ENCODE peak calls at places on chromosomes 5 and 9, in nine cellular contexts. A, R, G, X, Y, D, Q, H and M are unnamed samples.

GRCh38 chr9:82295177-82295576 is 306.6 kb downstream of the SPATA31D1 start:
- DNase-seq in D (no peak), H (no peak), R (no peak), Q (no peak), G (no peak), A (no peak), Y (no peak), X (no peak), M (no peak)

GRCh38 chr9:91857831-91858669 is 92.0 kb downstream of the ROR2 start:
- DNase-seq in Y (no peak), G (no peak), Q (no peak), X (no peak), H (no peak), A (no peak), R (no peak), D (no peak), M (no peak)

GRCh38 chr5:122770479-122770878 is 4.4 kb upstream of the SNX2 start:
- DNase-seq in H (no peak), A (no peak), X (no peak), D (no peak), Y (no peak), G (no peak), Q (no peak), R (no peak), M (no peak)

GRCh38 chr9:69731348-69731747 is 28.5 kb downstream of the PTAR1 start:
- DNase-seq in G (no peak), R (no peak), Y (no peak), D (no peak), Q (no peak), X (no peak), H (no peak), A (no peak), M (no peak)

GRCh38 chr5:127002390-127002789 is 28.0 kb downstream of the MARCHF3 start:
- DNase-seq in G (no peak), D (no peak), Y (no peak), H (no peak), R (no peak), Q (no peak), X (no peak), A (no peak), M (no peak)

GRCh38 chr5:172886974-172887491 is 53.0 kb downstream of the ERGIC1 start:
- DNase-seq in X (no peak), D (no peak), A (no peak), Y (peak), Q (peak), R (peak), G (no peak), H (no peak), M (no peak)

GRCh38 chr5:179163236-179164155 is 103.3 kb downstream of the ZNF354C start:
- DNase-seq in X (no peak), A (no peak), G (no peak), R (no peak), H (no peak), Q (no peak), D (no peak), Y (no peak), M (no peak)

GRCh38 chr5:64144429-64145215 is 21.0 kb upstream of the RNF180 start:
- DNase-seq in D (no peak), Y (no peak), X (no peak), H (no peak), R (no peak), Q (no peak), A (no peak), G (no peak), M (no peak)

GRCh38 chr9:107246259-107247254 is 36.5 kb upstream of the RAD23B start:
- DNase-seq in R (no peak), H (no peak), D (no peak), X (no peak), G (peak), Q (no peak), A (no peak), Y (no peak), M (no peak)

GRCh38 chr9:97596906-97597305 is 36.3 kb downstream of the TSTD2 start:
- DNase-seq in H (no peak), Q (no peak), Y (no peak), D (no peak), G (no peak), X (no peak), R (no peak), A (no peak), M (no peak)

GRCh38 chr9:97593960-97594359 is 39.2 kb downstream of the TSTD2 start:
- DNase-seq in Q (no peak), H (no peak), D (no peak), Y (no peak), A (no peak), R (no peak), X (no peak), G (no peak), M (no peak)

GRCh38 chr9:97594414-97594921 is 38.7 kb downstream of the TSTD2 start:
- DNase-seq in Q (no peak), D (no peak), R (peak), X (no peak), A (no peak), H (no peak), G (no peak), Y (no peak), M (no peak)

DNA sequence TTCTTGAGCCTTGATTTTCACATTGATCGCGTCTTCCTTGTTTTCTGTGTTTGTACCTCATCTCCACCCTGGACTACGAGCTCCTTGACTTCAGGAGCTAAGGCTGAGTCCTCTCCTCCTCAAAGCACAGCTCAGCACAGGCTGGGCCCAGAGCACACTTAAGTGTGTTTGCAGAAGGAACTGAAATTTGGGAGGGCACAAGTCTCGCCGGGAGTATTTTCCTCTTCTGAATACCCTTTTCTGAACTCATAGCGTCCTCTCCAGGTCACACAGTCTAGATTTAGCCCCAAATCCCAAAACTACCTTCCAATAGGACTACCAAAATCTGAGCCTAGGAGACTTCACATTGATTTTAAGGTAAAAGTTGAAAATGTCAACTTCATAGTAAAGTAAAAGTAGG is 41.6 kb downstream of the TSTD2 start:
- DNase-seq in Y (no peak), R (no peak), H (no peak), Q (no peak), D (no peak), A (no peak), X (no peak), G (no peak), M (no peak)
- TF ChIP-seq CTCF in Y (no peak), R (no peak), H (no peak), Q (no peak), D (no peak), A (no peak), X (no peak), G (no peak), M (no peak)

DNA sequence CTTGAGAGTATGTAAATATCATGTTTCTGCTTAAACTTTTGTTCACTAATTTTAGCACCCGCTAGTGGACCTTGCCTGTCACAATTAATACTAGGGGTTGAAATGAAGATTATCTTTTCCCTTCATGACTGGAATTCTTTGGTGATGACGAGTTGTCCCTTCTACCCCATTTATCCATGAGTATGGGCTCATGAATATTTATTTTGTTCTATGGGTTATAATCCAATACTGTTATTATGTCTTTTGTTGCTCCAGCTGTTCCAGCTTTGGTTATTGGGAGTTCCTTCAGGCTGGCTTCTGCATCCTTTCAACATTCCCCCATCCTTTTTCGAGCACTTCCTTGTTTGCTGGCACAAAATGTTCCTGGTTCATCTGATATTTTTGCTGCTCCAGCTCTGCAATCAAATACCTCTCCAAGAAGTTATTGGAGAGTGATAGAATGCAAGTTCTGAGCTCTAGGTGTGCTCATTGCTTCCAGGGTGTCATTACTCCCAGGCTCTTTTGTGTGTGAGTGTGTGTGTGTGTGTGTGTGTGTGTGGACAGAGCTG is 19.7 kb upstream of the ARHGEF28 start:
- DNase-seq in D (no peak), Q (no peak), A (no peak), G (no peak), R (no peak), H (no peak), Y (no peak), X (no peak), M (no peak)
- TF ChIP-seq CTCF in D (no peak), Q (no peak), A (no peak), G (no peak), R (no peak), H (no peak), Y (no peak), X (no peak), M (no peak)

GRCh38 chr5:119582987-119583386 is 46.4 kb upstream of the FAM170A start:
- DNase-seq in X (no peak), A (no peak), R (no peak), H (no peak), D (no peak), Q (no peak), Y (no peak), G (no peak), M (no peak)
- TF ChIP-seq CTCF in X (no peak), A (no peak), R (no peak), H (no peak), D (no peak), Q (no peak), Y (no peak), G (no peak), M (no peak)

GRCh38 chr5:101018299-101018698 is 115.2 kb upstream of the ST8SIA4 start:
- DNase-seq in A (no peak), R (no peak), Q (no peak), Y (no peak), X (no peak), D (no peak), H (no peak), G (no peak), M (no peak)

GRCh38 chr5:101024299-101024698 is 121.2 kb upstream of the ST8SIA4 start:
- DNase-seq in A (no peak), G (peak), H (no peak), R (no peak), X (no peak), Y (no peak), Q (no peak), D (no peak), M (no peak)
- TF ChIP-seq CTCF in A (no peak), G (no peak), H (no peak), R (no peak), X (no peak), Y (no peak), Q (no peak), D (no peak), M (no peak)

GRCh38 chr5:62341783-62342475 is 35.9 kb downstream of the KIF2A start:
- DNase-seq in Q (no peak), D (no peak), X (no peak), A (no peak), H (no peak), G (peak), Y (no peak), R (no peak), M (no peak)

GRCh38 chr5:62340979-62341378 is 35.0 kb downstream of the KIF2A start:
- DNase-seq in A (no peak), D (no peak), Q (no peak), Y (no peak), G (no peak), X (no peak), R (no peak), H (no peak), M (no peak)

GRCh38 chr5:62342476-62342837 is 36.5 kb downstream of the KIF2A start:
- DNase-seq in Q (no peak), Y (no peak), H (no peak), A (peak), D (no peak), R (no peak), G (no peak), X (no peak), M (no peak)

GRCh38 chr5:62343428-62343827 is 37.4 kb downstream of the KIF2A start:
- DNase-seq in Y (no peak), Q (no peak), A (no peak), R (no peak), D (no peak), H (no peak), G (no peak), X (no peak), M (no peak)

DNA sequence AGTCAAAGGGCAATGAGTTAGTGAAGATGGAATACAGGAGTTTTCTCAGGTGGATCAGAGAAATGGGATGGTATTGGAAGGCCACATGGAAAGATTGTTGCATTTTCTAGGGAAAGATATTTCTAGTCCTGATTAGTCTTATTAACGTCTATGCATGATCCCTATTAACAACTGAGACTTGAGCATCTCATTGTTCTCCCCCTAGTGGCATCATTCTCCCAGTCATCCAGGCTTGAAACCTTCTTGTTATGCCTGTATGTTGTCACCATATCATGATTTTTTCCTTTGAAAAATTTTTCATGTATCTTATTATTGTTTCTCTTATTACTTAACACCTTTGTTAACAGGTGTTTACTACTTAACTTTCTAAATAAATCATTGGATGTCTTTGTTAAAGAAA is 34.4 kb downstream of the KIF2A start:
- DNase-seq in D (no peak), Q (no peak), A (no peak), G (peak), H (peak), Y (no peak), R (no peak), X (no peak), M (no peak)
- TF ChIP-seq CTCF in D (peak), Q (no peak), A (peak), G (no peak), H (peak), Y (peak), R (no peak), X (no peak), M (peak)

DNA sequence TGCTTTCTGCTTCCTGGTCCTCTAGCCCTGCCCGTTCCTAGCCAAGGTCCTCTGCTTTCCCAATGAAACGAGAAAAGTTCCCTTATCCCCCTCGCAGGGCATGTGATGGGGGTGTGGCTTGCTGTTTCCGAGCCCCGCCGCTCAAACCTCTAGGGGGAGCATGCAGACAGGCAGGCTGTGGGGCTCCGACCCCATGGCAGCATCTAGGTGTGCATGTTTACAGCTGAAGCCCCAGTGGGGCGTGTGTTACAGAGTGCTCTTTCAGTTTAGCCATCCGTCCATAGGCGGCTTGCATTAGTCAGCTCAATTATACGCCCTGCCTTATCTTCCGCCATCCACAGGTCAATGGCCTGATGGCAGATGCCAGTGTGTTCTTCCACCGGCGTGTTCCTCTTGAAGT is 48.3 kb upstream of the SPATA31E1 start:
- DNase-seq in X (no peak), G (no peak), R (no peak), D (no peak), Q (no peak), A (no peak), Y (peak), H (no peak), M (no peak)
- TF ChIP-seq CTCF in X (no peak), G (no peak), R (no peak), D (no peak), Q (no peak), A (no peak), Y (no peak), H (peak), M (no peak)

GRCh38 chr5:139422307-139422893 is 16.9 kb downstream of the DNAJC18 start:
- DNase-seq in G (peak), H (peak), D (peak), R (no peak), Q (peak), A (peak), Y (peak), X (no peak), M (peak)

GRCh38 chr5:139425497-139425896 is 13.8 kb downstream of the DNAJC18 start:
- DNase-seq in G (no peak), H (no peak), X (no peak), D (no peak), A (no peak), Y (no peak), Q (no peak), R (no peak), M (no peak)

GRCh38 chr5:139430015-139430414 is 9.3 kb downstream of the DNAJC18 start:
- DNase-seq in D (no peak), G (no peak), A (no peak), X (no peak), Y (no peak), R (no peak), Q (no peak), H (no peak), M (no peak)

GRCh38 chr5:139431706-139432105 is 7.6 kb downstream of the DNAJC18 start:
- DNase-seq in R (no peak), G (no peak), Q (no peak), X (no peak), A (no peak), H (no peak), D (no peak), Y (no peak), M (no peak)

DNA sequence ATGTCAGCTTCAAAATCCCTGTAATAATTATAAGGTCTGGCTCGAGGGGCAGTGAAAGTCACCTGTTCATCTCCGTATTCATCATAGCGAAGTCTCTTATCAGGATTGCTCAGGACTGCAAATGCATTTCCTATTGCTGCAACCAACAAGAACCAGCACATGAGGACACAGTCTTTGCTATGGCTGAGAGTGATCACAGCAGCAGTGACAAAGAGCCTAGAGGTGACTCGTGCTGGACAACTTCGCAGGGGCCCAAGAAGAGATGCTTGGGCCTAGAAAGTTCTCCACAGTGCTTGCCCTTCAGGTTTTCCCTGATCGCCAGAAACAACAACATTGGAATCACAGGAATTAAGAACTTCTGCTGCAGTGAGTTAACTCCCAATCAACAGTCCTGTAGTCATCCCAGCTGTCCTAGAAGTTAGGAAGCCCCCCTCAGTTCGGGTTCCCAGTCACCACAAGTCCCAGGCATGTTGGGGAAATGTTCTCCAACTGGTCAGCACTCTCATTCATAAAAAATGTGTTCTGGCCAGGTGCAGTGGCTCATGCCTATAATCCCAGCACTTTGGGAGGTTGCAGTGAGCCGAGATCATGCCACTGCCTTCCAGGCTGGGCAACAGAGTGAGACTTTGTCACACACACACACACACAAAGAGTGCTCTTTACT is 13.0 kb downstream of the DNAJC18 start:
- DNase-seq in G (no peak), R (no peak), A (no peak), H (no peak), Q (no peak), D (no peak), Y (no peak), X (no peak), M (no peak)
- TF ChIP-seq CTCF in G (no peak), R (no peak), A (no peak), H (no peak), Q (no peak), D (no peak), Y (no peak), X (no peak), M (no peak)